ENCODE peak calls at places on chromosomes 13 and 19, in four cellular contexts. Y is left ventricle myocardium inferior; Z is lung; N is CD8-positive, alpha-beta T cell. H is an unnamed sample. For H3K4me1, the result is how much of the 10 kb centered on the place peaks cover.

GRCh38 chr19:49058592-49058991 is 1.0 kb upstream of the CGB7 start:
- DNase-seq in N (no peak), Z (no peak), Y (no peak), H (peak)

GRCh38 chr19:41575998-41576397 is at the start of gene CEACAM21:
- DNase-seq in Z (peak), Y (peak), N (no peak), H (peak)

GRCh38 chr13:24511019-24511823 is 1.4 kb downstream of the PARP4 start:
- DNase-seq in Z (peak), N (no peak), Y (no peak), H (no peak)

GRCh38 chr19:4370418-4371041 is 27.2 kb downstream of the MPND start:
- DNase-seq in Z (no peak), Y (no peak), N (no peak), H (no peak)

GRCh38 chr13:35964764-35965163 is 166.4 kb downstream of the DCLK1 start:
- DNase-seq in Z (no peak), Y (no peak), N (no peak), H (no peak)

GRCh38 chr19:947707-948533 is 22.1 kb downstream of the ARID3A start:
- DNase-seq in Z (peak), Y (peak), N (no peak), H (peak)

GRCh38 chr19:40724848-40725247 is 7.9 kb downstream of the ITPKC start:
- DNase-seq in N (no peak), Z (no peak), Y (no peak), H (no peak)

GRCh38 chr19:55579766-55580621 is 654 bp downstream of the ZNF579 start:
- DNase-seq in N (no peak), Y (no peak), Z (no peak), H (peak)

GRCh38 chr13:36124236-36124822 is 6.9 kb downstream of the DCLK1 start:
- DNase-seq in Y (no peak), N (no peak), Z (peak), H (no peak)

GRCh38 chr13:30998548-30999140 is 66.2 kb downstream of the TEX26 start:
- DNase-seq in Z (no peak), Y (no peak), N (no peak), H (no peak)

GRCh38 chr13:44004881-44005280 is 125.2 kb downstream of the LACC1 start:
- DNase-seq in Y (no peak), Z (no peak), N (no peak), H (no peak)

GRCh38 chr19:12205296-12205695 is 42.4 kb downstream of the ZNF136 start:
- DNase-seq in Z (no peak), N (no peak), Y (no peak), H (no peak)

GRCh38 chr13:68810660-68811059 is 1297.0 kb upstream of the ATXN8OS start:
- DNase-seq in N (no peak), Y (no peak), Z (no peak), H (no peak)

GRCh38 chr19:7618771-7619510 is 10.4 kb downstream of the XAB2 start:
- DNase-seq in N (no peak), Y (no peak), Z (peak), H (no peak)

GRCh38 chr13:91174886-91175501 is 172.5 kb upstream of the MIR17HG start:
- DNase-seq in Z (no peak), N (no peak), Y (no peak), H (no peak)

GRCh38 chr13:30119476-30119875 is 187.9 kb downstream of the KATNAL1 start:
- DNase-seq in Y (no peak), N (no peak), Z (no peak), H (no peak)

GRCh38 chr19:49553451-49554271 is 25.9 kb downstream of the RCN3 start:
- DNase-seq in Z (no peak), N (no peak), Y (no peak), H (no peak)

GRCh38 chr19:44746616-44746945 is 1.9 kb upstream of the BCL3 start:
- DNase-seq in Y (no peak), Z (no peak), N (no peak), H (no peak)

GRCh38 chr13:43936630-43937029 is 56.9 kb downstream of the LACC1 start:
- DNase-seq in Z (no peak), N (no peak), Y (no peak), H (no peak)

GRCh38 chr13:85347251-85347650 is 452.0 kb downstream of the SLITRK6 start:
- DNase-seq in Z (no peak), Y (no peak), N (no peak), H (no peak)

GRCh38 chr13:53255795-53256194 is 227.2 kb downstream of the OLFM4 start:
- DNase-seq in Y (no peak), N (no peak), Z (no peak), H (no peak)

DNA sequence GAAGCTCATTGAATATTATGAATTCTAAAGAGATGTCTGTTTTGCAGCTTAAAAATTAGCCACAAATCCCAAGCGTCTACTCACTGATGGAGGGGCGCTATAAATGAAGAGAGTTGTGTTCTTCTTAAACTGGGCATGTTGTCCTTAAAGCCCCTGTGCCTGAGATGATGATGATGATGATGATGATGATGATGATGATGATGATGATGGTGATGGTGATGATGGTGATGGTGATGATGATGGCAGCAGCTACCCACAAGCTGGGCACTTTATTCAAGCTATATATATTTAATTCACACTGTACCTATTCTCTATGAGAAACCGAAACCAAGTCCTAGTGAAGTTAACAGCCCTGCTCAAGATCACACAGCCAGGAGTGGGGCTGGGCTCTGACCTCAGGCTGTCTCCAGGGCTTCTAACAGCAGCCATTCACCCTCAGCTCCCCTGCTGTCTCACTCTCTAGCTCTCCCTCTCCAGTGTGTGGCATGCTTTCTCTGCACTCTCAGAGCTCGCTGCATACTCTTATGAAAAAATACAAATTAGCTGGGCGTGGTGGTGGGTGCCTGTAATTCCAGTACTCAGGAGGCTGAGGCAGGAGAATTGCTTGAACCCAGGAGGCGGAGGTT is 169.0 kb downstream of the SHISA2 start:
- DNase-seq in Y (no peak), N (no peak), Z (no peak), H (no peak)
- H3K4me1 ChIP-seq in Y (under half), N (under half), Z (under half), H (under half)

DNA sequence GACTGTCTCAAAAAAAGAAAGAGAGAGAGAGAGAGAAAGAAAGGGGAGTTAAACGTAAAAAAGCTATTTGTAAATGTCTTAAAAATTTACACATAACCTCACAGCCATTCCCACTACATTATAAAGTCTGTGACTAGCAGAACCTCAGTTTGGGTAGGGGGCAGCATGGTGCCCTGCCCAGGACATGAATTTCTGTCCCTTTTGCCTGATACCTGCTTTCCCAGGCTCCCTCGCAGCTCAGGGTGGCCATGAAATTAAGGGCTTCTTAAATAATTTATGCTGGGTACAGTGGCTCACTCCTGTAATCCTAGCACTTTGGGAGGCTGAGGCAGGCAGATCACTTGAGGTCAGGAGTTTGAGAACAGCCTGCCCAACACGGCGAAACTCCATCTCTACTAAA is 4.8 kb downstream of the IFNL1 start:
- DNase-seq in N (no peak), Z (no peak), Y (no peak), H (no peak)
- H3K27ac ChIP-seq in N (no peak), Z (no peak), Y (no peak), H (no peak)

GRCh38 chr13:40981949-40982348 is 37.2 kb downstream of the ELF1 start:
- DNase-seq in Y (no peak), N (no peak), Z (no peak), H (no peak)
- H3K4me1 ChIP-seq in Y (half or more), N (under half), Z (under half), H (under half)

GRCh38 chr13:99661791-99662190 is 160.5 kb downstream of the TM9SF2 start:
- DNase-seq in Z (no peak), N (no peak), Y (no peak), H (no peak)
- H3K27ac ChIP-seq in Z (no peak), N (no peak), Y (no peak), H (no peak)

GRCh38 chr13:48431431-48431830 is 18.5 kb upstream of the LPAR6 start:
- DNase-seq in Z (no peak), N (no peak), Y (no peak), H (no peak)

GRCh38 chr13:48431987-48432615 is 19.2 kb upstream of the LPAR6 start:
- DNase-seq in Z (no peak), Y (no peak), N (no peak), H (no peak)

GRCh38 chr13:48436661-48437242 is 23.8 kb upstream of the LPAR6 start:
- DNase-seq in Z (no peak), Y (no peak), N (no peak), H (no peak)

GRCh38 chr13:48437381-48437780 is 24.5 kb upstream of the LPAR6 start:
- DNase-seq in N (no peak), Z (peak), Y (peak), H (peak)

DNA sequence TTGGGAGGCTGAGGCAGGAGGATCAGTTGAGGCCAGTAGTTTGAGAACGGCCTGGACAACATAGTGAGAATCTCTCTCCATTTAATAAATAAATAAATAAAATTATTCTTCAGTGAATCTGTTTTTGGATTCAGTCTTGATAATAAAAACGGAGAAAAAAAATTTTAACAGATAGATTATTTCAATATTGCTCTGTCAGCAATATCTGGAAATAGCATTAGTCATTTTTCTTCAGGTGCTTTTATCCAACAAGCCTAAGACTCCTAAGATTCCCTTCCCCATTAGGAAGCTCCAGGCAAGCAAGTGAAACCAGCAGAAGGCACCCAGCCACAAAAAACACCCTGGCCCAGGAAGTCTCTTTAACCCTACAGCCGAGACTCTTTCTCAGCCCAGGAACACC is 21.3 kb upstream of the LPAR6 start:
- DNase-seq in Z (no peak), Y (no peak), N (no peak), H (no peak)
- H3K4me1 ChIP-seq in Z (under half), Y (half or more), N (under half), H (half or more)

H was measured in psoas muscle.